ENCODE peak calls at places on chromosomes 12 and 14, in seven cellular contexts. I, D, Y, H, V, B and Z are unnamed samples.

GRCh38 chr12:118357327-118358007 is 15.2 kb downstream of the TAOK3 start:
- DNase-seq in B (peak; percentile 36), H (no peak), D (no peak), I (no peak), Y (peak; percentile 22), V (no peak), Z (no peak)

GRCh38 chr12:53180931-53181645 is 363 bp upstream of the CSAD start:
- DNase-seq in Y (no peak), V (peak; percentile 71), H (peak; percentile 80), D (no peak), I (peak; percentile 91), B (peak; percentile 77), Z (no peak)

GRCh38 chr14:64948612-64949210 is 6.2 kb upstream of the GPX2 start:
- DNase-seq in B (no peak), D (no peak), I (no peak), V (peak; percentile 35), H (no peak), Y (no peak), Z (peak; percentile 23)

GRCh38 chr12:81296556-81297305 is 218.9 kb downstream of the ACSS3 start:
- DNase-seq in H (no peak), B (peak; percentile 90), Y (no peak), V (no peak), I (no peak), D (no peak), Z (no peak)

GRCh38 chr12:67826148-67826547 is 163.1 kb upstream of the IFNG-AS1 start:
- DNase-seq in B (peak; percentile 69), D (no peak), Y (no peak), I (no peak), H (no peak), V (no peak), Z (no peak)

GRCh38 chr14:99131632-99132271 is 140.2 kb downstream of the BCL11B start:
- DNase-seq in D (no peak), B (no peak), H (no peak), Y (no peak), V (no peak), I (no peak), Z (no peak)

GRCh38 chr12:96070670-96071279 is 35.4 kb upstream of the LTA4H start:
- DNase-seq in V (peak; percentile 18), I (no peak), H (no peak), B (peak; percentile 28), Y (no peak), D (no peak), Z (no peak)

GRCh38 chr14:93007225-93007997 is 84.5 kb downstream of the CHGA start:
- DNase-seq in V (no peak), B (peak; percentile 85), D (no peak), H (no peak), Y (no peak), I (peak; percentile 83), Z (no peak)

GRCh38 chr12:104536841-104537240 is 80.1 kb downstream of the CHST11 start:
- DNase-seq in V (no peak), Y (no peak), I (no peak), D (no peak), B (no peak), H (no peak), Z (no peak)

GRCh38 chr12:53590661-53591060 is 35.5 kb downstream of the ATF7 start:
- DNase-seq in D (no peak), H (no peak), I (no peak), V (peak; percentile 7), Y (no peak), B (no peak), Z (no peak)

GRCh38 chr12:52356031-52356761 is 11.1 kb downstream of the KRT85 start:
- DNase-seq in H (no peak), D (no peak), B (no peak), V (no peak), I (peak; percentile 71), Y (no peak), Z (no peak)

GRCh38 chr14:69054030-69054429 is 74.9 kb upstream of the ACTN1 start:
- DNase-seq in H (no peak), B (no peak), D (no peak), Y (no peak), I (no peak), V (no peak), Z (no peak)

GRCh38 chr14:69052181-69052601 is 73.1 kb upstream of the ACTN1 start:
- DNase-seq in D (no peak), Y (no peak), H (no peak), I (no peak), V (no peak), B (no peak), Z (no peak)

GRCh38 chr14:69055125-69055524 is 76.0 kb upstream of the ACTN1 start:
- DNase-seq in H (no peak), I (no peak), V (no peak), D (no peak), Y (no peak), B (peak; percentile 99), Z (no peak)

GRCh38 chr14:69056389-69056788 is 77.3 kb upstream of the ACTN1 start:
- DNase-seq in D (no peak), V (no peak), B (peak; percentile 60), I (no peak), H (no peak), Y (no peak), Z (no peak)

GRCh38 chr14:69055973-69056372 is 76.9 kb upstream of the ACTN1 start:
- DNase-seq in I (no peak), Y (no peak), D (no peak), H (no peak), B (peak; percentile 62), V (no peak), Z (no peak)
- H3K4me1 ChIP-seq in I (peaks cover 4% of the 10 kb centered on the region), Y (no peaks in the 10 kb centered on the region), D (no peaks in the 10 kb centered on the region), H (peaks cover 55% of the 10 kb centered on the region), B (peaks cover 3% of the 10 kb centered on the region), V (peaks cover 5% of the 10 kb centered on the region), Z (peaks cover 11% of the 10 kb centered on the region)

GRCh38 chr12:26410686-26411085 is 215.3 kb downstream of the SSPN start:
- DNase-seq in V (no peak), D (no peak), B (no peak), I (no peak), H (no peak), Y (no peak), Z (no peak)

GRCh38 chr12:26406813-26407212 is 211.4 kb downstream of the SSPN start:
- DNase-seq in V (no peak), D (no peak), H (no peak), B (no peak), I (no peak), Y (no peak), Z (no peak)

GRCh38 chr12:26402648-26403047 is 207.3 kb downstream of the SSPN start:
- DNase-seq in I (no peak), B (peak; percentile 9), H (no peak), Y (no peak), D (no peak), V (peak; percentile 7), Z (no peak)

GRCh38 chr12:26403601-26404000 is 208.2 kb downstream of the SSPN start:
- DNase-seq in Y (no peak), B (no peak), D (no peak), H (no peak), V (no peak), I (no peak), Z (no peak)

GRCh38 chr12:26406391-26406790 is 211.0 kb downstream of the SSPN start:
- DNase-seq in H (no peak), B (no peak), V (no peak), D (no peak), I (no peak), Y (no peak), Z (no peak)
- H3K9me3 ChIP-seq in H (no peaks in the 10 kb centered on the region), B (no peaks in the 10 kb centered on the region), V (no peaks in the 10 kb centered on the region), D (no peaks in the 10 kb centered on the region), I (no peaks in the 10 kb centered on the region), Y (no peaks in the 10 kb centered on the region), Z (no peaks in the 10 kb centered on the region)

GRCh38 chr14:59245809-59246295 is 57.4 kb downstream of the DAAM1 start:
- DNase-seq in V (no peak), I (no peak), H (no peak), D (no peak), B (no peak), Y (no peak), Z (no peak)
- H3K4me1 ChIP-seq in V (peaks cover 36% of the 10 kb centered on the region), I (peaks cover 4% of the 10 kb centered on the region), H (peaks cover 87% of the 10 kb centered on the region), D (no peaks in the 10 kb centered on the region), B (no peaks in the 10 kb centered on the region), Y (no peaks in the 10 kb centered on the region), Z (peaks cover 13% of the 10 kb centered on the region)

GRCh38 chr14:85595981-85596380 is 66.0 kb downstream of the FLRT2 start:
- DNase-seq in V (no peak), H (no peak), B (no peak), D (no peak), I (no peak), Y (no peak), Z (no peak)

GRCh38 chr14:85599939-85600338 is 70.0 kb downstream of the FLRT2 start:
- DNase-seq in H (no peak), B (peak; percentile 76), D (no peak), Y (no peak), V (no peak), I (no peak), Z (no peak)

GRCh38 chr14:85594217-85594616 is 64.3 kb downstream of the FLRT2 start:
- DNase-seq in D (no peak), I (no peak), B (no peak), V (no peak), H (no peak), Y (no peak), Z (no peak)

GRCh38 chr14:85596562-85596961 is 66.6 kb downstream of the FLRT2 start:
- DNase-seq in H (no peak), D (no peak), B (no peak), I (no peak), V (no peak), Y (no peak), Z (no peak)

GRCh38 chr14:85597701-85598100 is 67.8 kb downstream of the FLRT2 start:
- DNase-seq in B (no peak), I (no peak), Y (no peak), H (no peak), D (no peak), V (no peak), Z (no peak)
- H3K9me3 ChIP-seq in B (no peaks in the 10 kb centered on the region), I (no peaks in the 10 kb centered on the region), Y (no peaks in the 10 kb centered on the region), H (no peaks in the 10 kb centered on the region), D (no peaks in the 10 kb centered on the region), V (peaks cover 16% of the 10 kb centered on the region), Z (no peaks in the 10 kb centered on the region)

GRCh38 chr14:95011449-95012020 is 145.8 kb downstream of the DICER1 start:
- DNase-seq in H (no peak), I (no peak), D (no peak), V (no peak), Y (no peak), B (no peak), Z (no peak)
- H3K4me1 ChIP-seq in H (peaks cover 28% of the 10 kb centered on the region), I (peaks cover 4% of the 10 kb centered on the region), D (no peaks in the 10 kb centered on the region), V (no peaks in the 10 kb centered on the region), Y (no peaks in the 10 kb centered on the region), B (no peaks in the 10 kb centered on the region), Z (no peaks in the 10 kb centered on the region)